ENCODE peak calls at places on chromosomes 2 and 18, in nine cellular contexts. Q is stomach; V is GM23248; Z is iPS DF 6.9; W is right atrium auricular region; O is adrenal gland; F is CD8-positive, alpha-beta T cell; X is transverse colon; C is psoas muscle. H is an unnamed sample. For H3K4me1, the result is how much of the 10 kb centered on the place peaks cover.

GRCh38 chr2:165376571-165376975 is 92.9 kb upstream of the CSRNP3 start:
- DNase-seq in Q (no peak), V (no peak), Z (no peak), W (no peak), O (no peak), F (no peak), X (no peak), C (no peak), H (no peak)

GRCh38 chr2:189157939-189158338 is 21.6 kb downstream of the COL5A2 start:
- DNase-seq in Q (no peak), V (no peak), Z (no peak), W (no peak), O (no peak), F (no peak), X (no peak), C (no peak), H (no peak)

GRCh38 chr2:145220496-145220895 is 700.6 kb upstream of the ZEB2 start:
- DNase-seq in Q (no peak), V (no peak), Z (no peak), W (no peak), O (no peak), F (no peak), X (no peak), C (no peak), H (no peak)

GRCh38 chr18:13502585-13502984 is 223.8 kb downstream of the FAM210A start:
- DNase-seq in Q (no peak), V (no peak), Z (no peak), W (peak), O (no peak), F (no peak), X (no peak), C (peak), H (no peak)

GRCh38 chr2:134845719-134846118 is 7.3 kb downstream of the ACMSD start:
- DNase-seq in Q (no peak), V (peak), Z (no peak), W (no peak), O (no peak), F (no peak), X (no peak), C (no peak), H (no peak)

GRCh38 chr18:47847635-47848034 is 82.8 kb downstream of the SMAD2 start:
- DNase-seq in Q (no peak), V (no peak), Z (no peak), W (no peak), O (no peak), F (no peak), X (no peak), C (no peak), H (no peak)

GRCh38 chr2:160207804-160208661 is 8.0 kb upstream of the ITGB6 start:
- DNase-seq in Q (peak), V (peak), Z (no peak), W (peak), O (peak), F (no peak), X (peak), C (peak), H (peak)

GRCh38 chr2:24511894-24512293 is 20.8 kb downstream of the NCOA1 start:
- DNase-seq in Q (no peak), V (no peak), Z (no peak), W (no peak), O (no peak), F (no peak), X (no peak), C (no peak), H (no peak)

GRCh38 chr18:34223164-34223892 is 1.4 kb downstream of the NOL4 start:
- DNase-seq in Q (no peak), V (peak), Z (peak), W (no peak), O (no peak), F (no peak), X (no peak), C (no peak), H (peak)

GRCh38 chr2:239223029-239223329 is 177.8 kb downstream of the HDAC4 start:
- DNase-seq in Q (peak), V (peak), Z (no peak), W (no peak), O (no peak), F (no peak), X (no peak), C (no peak), H (no peak)
- H3K4me1 ChIP-seq in Q (half or more), V (half or more), Z (under half), W (under half), O (half or more), F (half or more), X (half or more), C (half or more), H (half or more)

GRCh38 chr2:74740395-74741075 is 86.5 kb downstream of the SEMA4F start:
- DNase-seq in Q (peak), V (peak), Z (no peak), W (peak), O (peak), F (no peak), X (peak), C (peak), H (peak)
- H3K27ac ChIP-seq in Q (peak), V (peak), Z (no peak), W (peak), O (no peak), F (no peak), X (peak), C (peak), H (no peak)

GRCh38 chr2:47721296-47721695 is 61.6 kb upstream of the MSH6 start:
- DNase-seq in Q (no peak), V (no peak), Z (no peak), W (no peak), O (no peak), F (no peak), X (no peak), C (no peak), H (no peak)

GRCh38 chr2:47727956-47728355 is 55.0 kb upstream of the MSH6 start:
- DNase-seq in Q (no peak), V (no peak), Z (no peak), W (no peak), O (no peak), F (no peak), X (no peak), C (no peak), H (no peak)

GRCh38 chr2:47728551-47728950 is 54.4 kb upstream of the MSH6 start:
- DNase-seq in Q (no peak), V (no peak), Z (no peak), W (no peak), O (no peak), F (no peak), X (no peak), C (no peak), H (no peak)

GRCh38 chr2:47724221-47724981 is 58.5 kb upstream of the MSH6 start:
- DNase-seq in Q (no peak), V (peak), Z (no peak), W (no peak), O (peak), F (no peak), X (peak), C (no peak), H (no peak)

GRCh38 chr2:47725808-47726207 is 57.1 kb upstream of the MSH6 start:
- DNase-seq in Q (no peak), V (no peak), Z (no peak), W (no peak), O (peak), F (no peak), X (no peak), C (no peak), H (no peak)
- H3K4me1 ChIP-seq in Q (under half), V (under half), Z (under half), W (under half), O (under half), F (under half), X (under half), C (under half), H (under half)

GRCh38 chr18:55314031-55314430 is 274.0 kb downstream of the TCF4 start:
- DNase-seq in Q (no peak), V (no peak), Z (no peak), W (no peak), O (no peak), F (no peak), X (no peak), C (no peak), H (no peak)
- H3K27ac ChIP-seq in Q (no peak), V (no peak), Z (no peak), W (no peak), O (no peak), F (no peak), X (no peak), C (no peak), H (no peak)

GRCh38 chr2:65353927-65354326 is 78.5 kb downstream of the SPRED2 start:
- DNase-seq in Q (no peak), V (no peak), Z (no peak), W (no peak), O (no peak), F (no peak), X (peak), C (no peak), H (no peak)
- H3K4me1 ChIP-seq in Q (half or more), V (half or more), Z (under half), W (under half), O (under half), F (under half), X (half or more), C (under half), H (under half)

GRCh38 chr2:218384975-218385374 is 2.9 kb downstream of the SLC11A1 start:
- DNase-seq in Q (no peak), V (no peak), Z (no peak), W (no peak), O (no peak), F (no peak), X (no peak), C (no peak), H (peak)

GRCh38 chr2:218389333-218390150 is 7.5 kb downstream of the SLC11A1 start:
- DNase-seq in Q (no peak), V (no peak), Z (no peak), W (no peak), O (no peak), F (no peak), X (no peak), C (no peak), H (no peak)

GRCh38 chr2:218383892-218384519 is 1.9 kb downstream of the SLC11A1 start:
- DNase-seq in Q (no peak), V (peak), Z (no peak), W (no peak), O (no peak), F (no peak), X (no peak), C (no peak), H (peak)

GRCh38 chr2:218386505-218387368 is 4.7 kb downstream of the SLC11A1 start:
- DNase-seq in Q (no peak), V (no peak), Z (no peak), W (no peak), O (no peak), F (no peak), X (no peak), C (no peak), H (peak)

DNA sequence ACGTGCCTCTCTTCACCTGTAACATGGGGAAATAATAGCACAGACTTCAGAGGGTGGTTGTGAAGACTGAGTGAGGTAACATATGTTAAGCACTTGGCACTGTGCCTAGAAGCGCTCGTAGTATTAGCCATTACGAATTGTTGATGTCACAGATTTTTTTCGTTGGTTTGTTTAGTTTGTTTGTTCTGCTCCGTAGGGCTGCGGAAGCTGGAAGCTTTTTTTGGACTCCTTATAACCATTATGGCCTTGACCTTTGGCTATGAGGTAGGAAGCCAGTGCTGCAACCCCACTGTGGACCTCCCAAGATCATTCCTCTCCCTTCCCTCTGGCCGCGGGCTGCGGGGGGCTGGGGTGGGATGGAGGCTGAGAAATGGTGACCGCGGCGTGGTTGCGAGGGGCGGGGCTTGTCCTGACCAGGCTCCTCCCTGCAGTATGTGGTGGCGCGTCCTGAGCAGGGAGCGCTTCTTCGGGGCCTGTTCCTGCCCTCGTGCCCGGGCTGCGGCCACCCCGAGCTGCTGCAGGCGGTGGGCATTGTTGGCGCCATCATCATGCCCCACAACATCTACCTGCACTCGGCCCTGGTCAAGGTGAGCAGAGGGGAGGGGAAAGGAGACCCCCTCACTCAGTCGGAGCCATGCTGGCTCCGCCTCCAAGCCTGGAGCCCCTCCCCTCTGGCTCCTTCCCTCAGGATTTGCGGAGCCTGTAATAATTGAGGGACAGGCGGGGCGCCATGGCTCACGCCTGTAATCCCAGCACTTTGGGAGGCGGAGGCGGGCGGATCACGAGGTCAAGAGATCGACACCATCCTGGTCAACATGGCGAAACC is 5.5 kb downstream of the SLC11A1 start:
- DNase-seq in Q (peak), V (peak), Z (no peak), W (no peak), O (peak), F (peak), X (peak), C (peak), H (peak)
- H3K27ac ChIP-seq in Q (peak), V (no peak), Z (no peak), W (peak), O (no peak), F (no peak), X (peak), C (no peak), H (peak)

GRCh38 chr2:233338046-233338445 is 16.2 kb upstream of the DGKD start:
- DNase-seq in Q (no peak), V (no peak), Z (no peak), W (no peak), O (no peak), F (no peak), X (no peak), C (no peak), H (no peak)
- H3K4me1 ChIP-seq in Q (under half), V (under half), Z (under half), W (under half), O (under half), F (under half), X (under half), C (under half), H (under half)

DNA sequence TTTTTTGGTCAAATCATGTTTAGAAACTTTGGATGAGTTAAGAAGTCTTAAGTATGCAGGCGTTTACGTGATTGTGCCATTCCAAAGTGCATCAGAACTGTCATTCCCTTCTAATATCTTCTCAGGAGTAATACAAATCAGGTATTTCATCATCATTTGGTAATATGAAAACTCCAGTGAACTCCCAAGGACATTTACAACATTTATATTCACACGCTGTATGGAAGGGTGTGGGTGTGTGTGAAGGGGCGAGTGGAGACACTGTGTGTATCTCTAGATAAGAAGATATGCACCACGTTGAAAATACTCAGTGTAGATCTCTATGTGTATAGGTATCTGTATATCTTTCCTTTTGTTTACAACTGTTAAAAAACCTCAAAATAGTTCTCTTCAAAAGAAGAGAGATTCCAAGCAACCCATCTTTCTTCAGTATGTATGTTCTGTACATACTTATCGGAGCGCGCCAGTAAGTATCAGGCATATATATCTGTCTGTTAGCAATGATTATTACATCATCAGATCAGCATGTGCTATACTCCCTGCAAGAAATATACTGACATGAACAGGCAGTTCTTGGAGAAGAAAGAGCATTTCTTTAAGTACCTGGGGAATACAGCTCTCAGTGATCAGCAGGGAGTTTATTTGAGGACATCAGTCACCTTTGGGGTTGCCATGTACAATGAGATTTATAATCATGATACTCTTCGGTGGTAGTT is 29.3 kb downstream of the COX7A2L start:
- DNase-seq in Q (no peak), V (no peak), Z (no peak), W (no peak), O (no peak), F (no peak), X (no peak), C (no peak), H (no peak)
- H3K27ac ChIP-seq in Q (no peak), V (no peak), Z (no peak), W (no peak), O (no peak), F (no peak), X (no peak), C (no peak), H (no peak)

H was measured in left lung.